ENCODE peak calls at places on chromosomes 11 and 22, in four cellular contexts. One of them, this sample, is unnamed.
A peak's percentile ranks its signal among the peaks of the same experiment; 100 is the strongest.

GRCh38 chr11:4699697-4700435 is 2.2 kb upstream of the OR51E2 start:
- DNase-seq in H1: no peak
- DNase-seq in HepG2: no peak
- DNase-seq in GM12878: peak; percentile 45
- DNase-seq in this sample: no peak

GRCh38 chr22:28674121-28674563 is 5.5 kb downstream of the TTC28 start:
- DNase-seq in H1: no peak
- DNase-seq in HepG2: no peak
- DNase-seq in GM12878: peak; percentile 40
- DNase-seq in this sample: no peak

GRCh38 chr22:48346311-48346710 is 1481.4 kb downstream of the BRD1 start:
- DNase-seq in H1: no peak
- DNase-seq in HepG2: no peak
- DNase-seq in GM12878: no peak
- DNase-seq in this sample: no peak

GRCh38 chr22:30202531-30203006 is 44.0 kb downstream of the LIF start:
- DNase-seq in H1: no peak
- DNase-seq in HepG2: no peak
- DNase-seq in GM12878: no peak
- DNase-seq in this sample: no peak

GRCh38 chr11:123973816-123974215 is 3.8 kb downstream of the OR10S1 start:
- DNase-seq in H1: no peak
- DNase-seq in HepG2: no peak
- DNase-seq in GM12878: no peak
- DNase-seq in this sample: no peak

GRCh38 chr22:25208743-25209505 is 9.3 kb downstream of the CRYBB3 start:
- DNase-seq in H1: no peak
- DNase-seq in HepG2: no peak
- DNase-seq in GM12878: no peak
- DNase-seq in this sample: no peak

GRCh38 chr22:38312261-38312800 is 4.9 kb downstream of the CSNK1E start:
- DNase-seq in H1: no peak
- DNase-seq in HepG2: no peak
- DNase-seq in GM12878: no peak
- DNase-seq in this sample: no peak

GRCh38 chr11:44572884-44573283 is 7.4 kb downstream of the CD82 start:
- DNase-seq in H1: no peak
- DNase-seq in HepG2: no peak
- DNase-seq in GM12878: no peak
- DNase-seq in this sample: no peak

GRCh38 chr11:72534859-72535547 is 100.7 kb upstream of the CLPB start:
- DNase-seq in H1: no peak
- DNase-seq in HepG2: no peak
- DNase-seq in GM12878: no peak
- DNase-seq in this sample: no peak

GRCh38 chr11:85869776-85870175 is 14.6 kb downstream of the CCDC83 start:
- DNase-seq in H1: no peak
- DNase-seq in HepG2: no peak
- DNase-seq in GM12878: no peak
- DNase-seq in this sample: no peak

GRCh38 chr11:102010776-102011500 is 36.3 kb upstream of the CFAP300 start:
- DNase-seq in H1: peak; percentile 61
- DNase-seq in HepG2: peak; percentile 53
- DNase-seq in GM12878: no peak
- DNase-seq in this sample: peak; percentile 85

GRCh38 chr11:345179-345578 is 24.1 kb upstream of the B4GALNT4 start:
- DNase-seq in H1: no peak
- DNase-seq in HepG2: no peak
- DNase-seq in GM12878: no peak
- DNase-seq in this sample: no peak

GRCh38 chr11:35553831-35554230 is 28.4 kb upstream of the PAMR1 start:
- DNase-seq in H1: no peak
- DNase-seq in HepG2: no peak
- DNase-seq in GM12878: no peak
- DNase-seq in this sample: no peak

GRCh38 chr11:118212131-118212725 is 12.6 kb downstream of the JAML start:
- DNase-seq in H1: no peak
- DNase-seq in HepG2: peak; percentile 99
- DNase-seq in GM12878: no peak
- DNase-seq in this sample: no peak

GRCh38 chr11:125111341-125112234 is at the start of gene TMEM218:
- DNase-seq in H1: peak; percentile 99
- DNase-seq in HepG2: peak; percentile 98
- DNase-seq in GM12878: peak; percentile 100
- DNase-seq in this sample: peak; percentile 98

GRCh38 chr22:45709004-45709739 is 37.5 kb downstream of the ATXN10 start:
- DNase-seq in H1: no peak
- DNase-seq in HepG2: peak; percentile 59
- DNase-seq in GM12878: no peak
- DNase-seq in this sample: no peak

GRCh38 chr11:99739464-99740089 is 718.8 kb downstream of the CNTN5 start:
- DNase-seq in H1: peak; percentile 7
- DNase-seq in HepG2: peak; percentile 17
- DNase-seq in GM12878: no peak
- DNase-seq in this sample: peak; percentile 46

GRCh38 chr11:107243929-107244328 is 213.7 kb downstream of the CWF19L2 start:
- DNase-seq in H1: no peak
- DNase-seq in HepG2: peak; percentile 59
- DNase-seq in GM12878: no peak
- DNase-seq in this sample: no peak

GRCh38 chr11:4085575-4085974 is 9.0 kb upstream of the RRM1 start:
- DNase-seq in H1: no peak
- DNase-seq in HepG2: no peak
- DNase-seq in GM12878: no peak
- DNase-seq in this sample: no peak

GRCh38 chr22:30892286-30892685 is 76.3 kb downstream of the MORC2 start:
- DNase-seq in H1: no peak
- DNase-seq in HepG2: no peak
- DNase-seq in GM12878: no peak
- DNase-seq in this sample: no peak

DNA sequence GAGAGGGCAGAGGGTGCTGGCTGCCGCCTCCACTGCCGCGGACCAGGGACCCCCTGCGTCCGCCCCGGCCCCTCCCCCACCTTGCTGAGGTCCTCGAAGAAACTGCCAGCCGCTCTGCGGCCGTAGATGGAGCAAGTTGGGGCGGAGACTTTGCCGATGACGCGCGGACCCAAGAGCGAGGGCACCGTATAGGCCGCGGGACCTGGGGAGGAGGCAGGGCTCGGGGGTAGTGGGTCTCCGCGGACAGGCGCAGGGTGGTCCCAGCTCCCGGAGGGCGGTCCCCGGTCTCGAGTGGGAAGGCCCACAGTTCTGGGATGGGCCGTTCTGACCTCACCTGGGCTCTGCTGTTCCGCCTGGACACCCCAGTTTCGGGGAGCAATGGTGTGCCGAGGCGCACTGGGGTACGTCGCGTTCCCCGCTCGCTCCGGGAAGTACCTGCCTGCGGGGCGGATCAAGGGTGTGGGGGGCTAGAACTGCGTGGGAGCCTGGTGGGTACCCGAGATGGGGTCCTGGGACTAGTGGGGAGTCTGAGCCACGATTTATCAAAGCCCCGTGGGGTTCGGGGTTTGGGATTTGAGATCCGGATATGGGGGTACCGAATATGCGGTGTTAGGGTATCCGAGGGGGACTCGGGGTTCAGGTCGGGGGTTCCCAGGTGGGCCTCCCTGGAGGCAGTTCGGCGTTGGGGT is 1.2 kb upstream of the TYMP start:
- DNase-seq in H1: no peak
- DNase-seq in HepG2: peak; percentile 47
- DNase-seq in GM12878: no peak
- DNase-seq in this sample: no peak
- H3K4me1 ChIP-seq in H1: no peaks in the 10 kb centered on the region
- H3K4me1 ChIP-seq in HepG2: peaks cover 74% of the 10 kb centered on the region
- H3K4me1 ChIP-seq in GM12878: peaks cover 41% of the 10 kb centered on the region
- H3K4me1 ChIP-seq in this sample: peaks cover 4% of the 10 kb centered on the region

GRCh38 chr11:27640954-27641353 is 59.3 kb downstream of the BDNF start:
- DNase-seq in H1: no peak
- DNase-seq in HepG2: no peak
- DNase-seq in GM12878: no peak
- DNase-seq in this sample: no peak

GRCh38 chr11:27649800-27650199 is 50.5 kb downstream of the BDNF start:
- DNase-seq in H1: no peak
- DNase-seq in HepG2: no peak
- DNase-seq in GM12878: no peak
- DNase-seq in this sample: no peak

GRCh38 chr11:27642954-27643353 is 57.3 kb downstream of the BDNF start:
- DNase-seq in H1: no peak
- DNase-seq in HepG2: no peak
- DNase-seq in GM12878: no peak
- DNase-seq in this sample: no peak

GRCh38 chr11:27648840-27649239 is 51.4 kb downstream of the BDNF start:
- DNase-seq in H1: no peak
- DNase-seq in HepG2: no peak
- DNase-seq in GM12878: no peak
- DNase-seq in this sample: no peak

DNA sequence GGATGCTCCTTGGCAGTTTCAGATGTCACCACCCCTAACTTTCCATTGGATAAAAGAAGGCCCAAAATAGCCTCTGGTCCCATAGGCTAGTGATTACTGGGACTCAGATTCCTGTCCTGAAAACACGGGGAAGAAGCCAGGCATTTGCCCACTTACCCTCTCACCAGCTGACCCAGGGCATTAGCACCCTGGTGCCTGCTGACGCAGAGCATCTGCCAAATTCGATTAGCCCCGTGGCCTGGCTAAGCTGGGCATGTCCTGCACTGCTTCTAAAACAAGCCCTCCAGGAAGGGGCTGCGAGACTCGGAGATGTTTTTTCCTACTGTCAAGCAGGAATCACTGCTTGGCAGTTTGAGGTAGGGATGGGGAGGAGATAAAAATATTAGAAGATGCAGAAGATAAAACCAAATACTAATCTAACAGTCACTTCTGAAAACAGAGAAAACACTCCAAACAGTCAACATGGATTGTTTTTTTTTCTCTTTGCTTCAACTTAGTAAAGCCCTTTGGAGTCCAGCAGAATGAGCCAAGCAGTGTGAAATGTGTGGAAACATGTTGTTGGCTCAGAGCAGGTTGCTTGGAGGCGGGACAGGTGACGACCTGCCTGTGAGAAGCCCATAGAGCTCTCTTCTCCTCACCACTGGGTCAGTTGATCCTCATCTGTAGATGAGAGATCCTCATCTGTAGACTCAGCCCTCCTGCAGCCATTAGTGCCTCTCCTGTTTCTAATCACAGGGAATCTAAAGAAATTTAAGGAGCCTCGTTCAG is 54.0 kb downstream of the BDNF start:
- DNase-seq in H1: no peak
- DNase-seq in HepG2: no peak
- DNase-seq in GM12878: no peak
- DNase-seq in this sample: no peak
- TF ChIP-seq SUZ12 in H1: no peak
- TF ChIP-seq SUZ12 in HepG2: no peak
- TF ChIP-seq SUZ12 in GM12878: no peak
- TF ChIP-seq SUZ12 in this sample: no peak

DNA sequence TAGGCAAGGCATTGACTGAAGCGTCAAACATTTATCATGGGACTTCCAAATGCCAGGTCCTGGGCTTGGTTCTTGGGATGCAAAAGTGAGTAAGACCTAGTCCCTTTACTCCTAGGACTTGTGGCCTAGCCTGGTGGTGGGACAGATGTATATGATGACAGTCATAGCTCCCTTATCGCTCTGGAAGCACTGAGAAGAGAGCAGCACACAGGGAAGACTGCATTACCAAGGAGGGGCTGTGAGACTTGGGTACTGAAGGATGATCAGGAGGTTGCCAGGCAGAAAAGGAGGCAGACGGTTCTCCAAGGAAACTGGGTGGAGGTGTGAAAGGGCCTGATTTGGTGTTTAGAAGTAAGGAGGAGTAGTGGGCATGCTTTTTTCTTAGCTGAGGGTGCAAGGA is 32.5 kb downstream of the MICAL2 start:
- DNase-seq in H1: no peak
- DNase-seq in HepG2: no peak
- DNase-seq in GM12878: no peak
- DNase-seq in this sample: no peak
- H3K4me1 ChIP-seq in H1: no peaks in the 10 kb centered on the region
- H3K4me1 ChIP-seq in HepG2: peaks cover 28% of the 10 kb centered on the region
- H3K4me1 ChIP-seq in GM12878: no peaks in the 10 kb centered on the region
- H3K4me1 ChIP-seq in this sample: no peaks in the 10 kb centered on the region

DNA sequence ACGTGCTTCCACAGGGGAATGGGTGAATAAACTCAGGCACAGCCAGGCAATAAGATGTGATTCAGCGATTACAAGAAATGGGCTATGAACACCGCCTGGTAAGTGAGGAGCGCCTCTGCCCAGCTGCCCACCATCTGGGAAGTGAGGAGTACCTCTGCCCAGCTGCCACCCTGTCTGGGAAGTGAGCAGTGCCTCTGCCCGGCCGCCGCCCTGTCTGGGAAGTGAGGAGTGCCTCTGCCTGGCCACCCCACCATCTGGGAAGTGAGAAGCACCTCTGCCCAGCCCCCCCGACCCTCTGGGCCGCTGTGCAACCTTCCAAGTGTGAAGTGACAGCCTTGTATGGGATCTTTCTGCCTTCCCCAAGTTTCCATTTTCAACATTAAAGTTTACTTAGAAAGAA is 73.1 kb upstream of the PRR5 start:
- DNase-seq in H1: no peak
- DNase-seq in HepG2: no peak
- DNase-seq in GM12878: no peak
- DNase-seq in this sample: no peak
- TF ChIP-seq SUZ12 in H1: no peak
- TF ChIP-seq SUZ12 in HepG2: no peak
- TF ChIP-seq SUZ12 in GM12878: no peak
- TF ChIP-seq SUZ12 in this sample: no peak

GRCh38 chr11:19931141-19931767 is 218.6 kb downstream of the NAV2 start:
- DNase-seq in H1: no peak
- DNase-seq in HepG2: no peak
- DNase-seq in GM12878: no peak
- DNase-seq in this sample: no peak
- H3K4me1 ChIP-seq in H1: peaks cover 5% of the 10 kb centered on the region
- H3K4me1 ChIP-seq in HepG2: peaks cover 27% of the 10 kb centered on the region
- H3K4me1 ChIP-seq in GM12878: no peaks in the 10 kb centered on the region
- H3K4me1 ChIP-seq in this sample: peaks cover 2% of the 10 kb centered on the region

DNA sequence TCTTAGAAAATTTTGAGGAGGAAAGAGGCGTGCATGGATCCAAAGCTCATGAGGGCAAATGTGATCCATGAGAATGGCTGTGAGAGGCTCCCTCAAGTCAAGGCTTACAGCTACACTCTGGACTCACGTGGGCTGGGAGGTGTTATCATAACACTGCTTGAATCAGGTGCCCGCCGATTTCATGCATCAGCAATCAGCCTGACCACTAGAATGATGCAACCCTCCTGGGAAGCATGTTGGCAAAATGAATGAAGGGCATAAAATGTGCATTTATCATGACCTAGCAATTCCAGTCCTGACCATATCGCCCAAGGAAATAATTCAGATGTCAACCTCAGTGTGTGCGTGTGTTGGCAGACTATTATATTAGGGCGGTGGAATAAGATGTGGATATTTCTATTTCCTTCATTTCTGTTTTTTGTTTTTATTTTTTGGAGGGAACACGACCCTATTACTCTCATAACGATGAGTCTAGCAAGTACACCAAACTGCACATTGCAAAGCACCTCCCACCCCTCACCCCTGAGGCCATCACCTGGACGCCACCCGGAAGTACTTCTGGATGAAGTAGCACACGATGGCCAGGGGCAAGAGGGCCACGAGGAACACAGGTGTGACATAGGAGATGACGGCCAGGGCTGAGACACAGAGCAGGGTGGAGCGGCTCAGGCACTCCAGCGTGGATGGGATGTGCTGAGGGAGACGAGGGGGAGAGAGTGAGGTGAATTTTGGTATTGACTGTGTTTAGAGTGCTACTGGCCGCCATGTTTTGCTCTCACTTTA is 15.7 kb upstream of the KCNJ11 start:
- DNase-seq in H1: no peak
- DNase-seq in HepG2: no peak
- DNase-seq in GM12878: no peak
- DNase-seq in this sample: no peak
- TF ChIP-seq SUZ12 in H1: no peak
- TF ChIP-seq SUZ12 in HepG2: no peak
- TF ChIP-seq SUZ12 in GM12878: no peak
- TF ChIP-seq SUZ12 in this sample: no peak

This sample was measured in NT2/D1.